ENCODE peak calls at places on chromosome X, in seven cellular contexts. V, E, B, K, Z, T and N are unnamed samples.

GRCh38 chrX:139542652-139543051 is 12.1 kb downstream of the F9 start:
- DNase-seq in V (no peak), B (no peak), Z (no peak), E (no peak), T (no peak), K (no peak), N (no peak)

GRCh38 chrX:10387011-10387410 is 230.2 kb downstream of the CLCN4 start:
- DNase-seq in K (no peak), T (no peak), B (no peak), E (no peak), V (no peak), Z (no peak), N (no peak)

GRCh38 chrX:7542566-7542965 is 300.4 kb upstream of the VCX start:
- DNase-seq in T (no peak), E (no peak), K (no peak), B (no peak), V (no peak), Z (no peak), N (no peak)

GRCh38 chrX:13007519-13008188 is 32.7 kb downstream of the TMSB4X start:
- DNase-seq in T (no peak), K (no peak), V (peak), Z (no peak), B (no peak), E (no peak), N (no peak)

GRCh38 chrX:40931921-40932320 is 153.3 kb upstream of the USP9X start:
- DNase-seq in V (peak), K (no peak), Z (no peak), E (no peak), B (no peak), T (no peak), N (peak)

GRCh38 chrX:147476008-147476407 is 435.7 kb upstream of the FMR1 start:
- DNase-seq in E (no peak), V (no peak), T (no peak), Z (no peak), B (no peak), K (no peak), N (peak)

GRCh38 chrX:48468693-48469691 is 1.1 kb downstream of the SLC38A5 start:
- DNase-seq in Z (no peak), V (no peak), E (no peak), B (peak), K (no peak), T (peak), N (no peak)

GRCh38 chrX:36983831-36984230 is 24.3 kb upstream of the FAM47C start:
- DNase-seq in Z (no peak), T (no peak), E (no peak), V (no peak), B (no peak), K (no peak), N (no peak)

GRCh38 chrX:105662248-105662647 is 160.1 kb upstream of the NRK start:
- DNase-seq in B (no peak), K (no peak), Z (no peak), E (no peak), V (no peak), T (no peak), N (no peak)

GRCh38 chrX:3520458-3520857 is 174.0 kb upstream of the MXRA5 start:
- DNase-seq in T (no peak), B (no peak), V (no peak), Z (no peak), E (no peak), K (no peak), N (no peak)

GRCh38 chrX:452598-452997 is 65.9 kb upstream of the PPP2R3B start:
- DNase-seq in K (no peak), Z (no peak), V (no peak), T (no peak), E (no peak), B (no peak), N (no peak)

GRCh38 chrX:153882086-153882498 is 3.9 kb downstream of the L1CAM start:
- DNase-seq in Z (no peak), E (no peak), B (no peak), K (no peak), V (peak), T (no peak), N (peak)

GRCh38 chrX:109403927-109404326 is 78.0 kb downstream of the GUCY2F start:
- DNase-seq in T (no peak), E (no peak), V (no peak), K (no peak), B (no peak), Z (no peak), N (no peak)

GRCh38 chrX:129981752-129982299 is 609 bp upstream of the BCORL1 start:
- DNase-seq in K (no peak), E (no peak), Z (no peak), B (no peak), T (no peak), V (no peak), N (no peak)

GRCh38 chrX:66030505-66031317 is 9.2 kb downstream of the VSIG4 start:
- DNase-seq in V (peak), Z (no peak), K (peak), E (no peak), B (no peak), T (no peak), N (no peak)

GRCh38 chrX:38192007-38192625 is 28.6 kb downstream of the SRPX start:
- DNase-seq in Z (no peak), T (no peak), V (no peak), E (no peak), K (no peak), B (no peak), N (peak)

GRCh38 chrX:8820910-8821527 is 19.8 kb upstream of the FAM9A start:
- DNase-seq in K (no peak), Z (no peak), T (no peak), V (peak), B (no peak), E (no peak), N (peak)

GRCh38 chrX:11364835-11365234 is 71.6 kb downstream of the AMELX start:
- DNase-seq in K (no peak), Z (no peak), V (no peak), B (no peak), E (no peak), T (no peak), N (no peak)

GRCh38 chrX:71541546-71542022 is 8.7 kb downstream of the OGT start:
- DNase-seq in E (no peak), B (no peak), Z (no peak), K (no peak), T (no peak), V (peak), N (no peak)

GRCh38 chrX:13495232-13495631 is 74.2 kb upstream of the EGFL6 start:
- DNase-seq in E (no peak), V (no peak), T (no peak), K (no peak), Z (no peak), B (no peak), N (no peak)

GRCh38 chrX:1500701-1501624 is 36.0 kb downstream of the P2RY8 start:
- DNase-seq in V (no peak), Z (no peak), E (no peak), B (no peak), K (no peak), T (no peak), N (peak)

GRCh38 chrX:47030339-47030738 is 47.9 kb upstream of the RGN start:
- DNase-seq in T (no peak), V (peak), Z (no peak), B (peak), E (peak), K (peak), N (peak)

GRCh38 chrX:21487832-21488231 is 113.6 kb downstream of the CNKSR2 start:
- DNase-seq in V (peak), K (no peak), Z (no peak), E (no peak), B (no peak), T (no peak), N (peak)